ENCODE peak calls at places on chromosome 4, in ten cellular contexts. S, J, H, B, R, P, V, L, Z and D are unnamed samples.

GRCh38 chr4:174674305-174674840 is 152.1 kb upstream of the HPGD start:
- DNase-seq in J (peak), H (no peak), P (no peak), B (peak), L (no peak), V (peak), Z (peak), R (no peak), S (no peak), D (peak)

GRCh38 chr4:84803720-84804119 is 162.8 kb downstream of the WDFY3 start:
- DNase-seq in V (no peak), J (peak), R (no peak), H (no peak), S (no peak), L (no peak), Z (peak), B (no peak), P (no peak), D (no peak)

GRCh38 chr4:18689308-18689915 is 667.9 kb upstream of the LCORL start:
- DNase-seq in S (peak), P (peak), Z (peak), V (peak), R (peak), B (peak), J (peak), H (peak), L (peak), D (no peak)

GRCh38 chr4:38949416-38950051 is 81.9 kb downstream of the FAM114A1 start:
- DNase-seq in H (no peak), J (peak), R (no peak), Z (peak), V (peak), B (no peak), P (no peak), L (no peak), S (no peak), D (no peak)

GRCh38 chr4:123529278-123529568 is 132.6 kb downstream of the SPRY1 start:
- DNase-seq in R (no peak), B (no peak), Z (no peak), P (no peak), H (no peak), V (no peak), S (no peak), L (no peak), J (no peak), D (no peak)

GRCh38 chr4:40809058-40809457 is 59.3 kb downstream of the NSUN7 start:
- DNase-seq in L (no peak), R (no peak), Z (no peak), V (no peak), B (no peak), P (no peak), J (no peak), H (no peak), S (no peak), D (no peak)

GRCh38 chr4:186170966-186171365 is 20.4 kb upstream of the CYP4V2 start:
- DNase-seq in J (no peak), B (no peak), Z (no peak), P (no peak), S (no peak), L (no peak), H (no peak), V (no peak), R (no peak), D (no peak)

GRCh38 chr4:102842367-102842766 is 15.0 kb upstream of the UBE2D3 start:
- DNase-seq in L (no peak), V (no peak), J (no peak), S (no peak), B (no peak), Z (no peak), H (no peak), P (no peak), R (no peak), D (no peak)

GRCh38 chr4:87007345-87008181 is 72.8 kb downstream of the AFF1 start:
- DNase-seq in H (peak), Z (peak), S (no peak), J (peak), B (no peak), R (peak), V (peak), L (peak), P (no peak), D (no peak)

GRCh38 chr4:145047151-145047550 is 50.8 kb downstream of the ANAPC10 start:
- DNase-seq in Z (peak), R (no peak), S (no peak), L (no peak), H (no peak), B (no peak), J (no peak), V (no peak), P (no peak), D (no peak)

GRCh38 chr4:124304936-124305335 is 407.6 kb downstream of the ANKRD50 start:
- DNase-seq in B (no peak), H (no peak), P (no peak), J (no peak), R (no peak), V (peak), L (no peak), Z (peak), S (no peak), D (no peak)

GRCh38 chr4:27176400-27176799 is 315.8 kb downstream of the STIM2 start:
- DNase-seq in L (no peak), S (no peak), V (peak), R (no peak), P (no peak), Z (peak), B (peak), H (no peak), J (peak), D (no peak)

GRCh38 chr4:176780995-176781738 is 11.6 kb downstream of the VEGFC start:
- DNase-seq in V (peak), J (peak), P (no peak), R (no peak), S (no peak), H (no peak), B (peak), L (no peak), Z (peak), D (no peak)

GRCh38 chr4:184954482-184954881 is 63.8 kb upstream of the HELT start:
- DNase-seq in P (no peak), B (no peak), J (no peak), H (no peak), V (no peak), R (no peak), S (no peak), Z (no peak), L (no peak), D (no peak)

GRCh38 chr4:139934336-139934735 is 219.6 kb downstream of the MAML3 start:
- DNase-seq in Z (peak), R (no peak), V (peak), H (no peak), L (no peak), J (no peak), P (no peak), S (no peak), B (no peak), D (no peak)

GRCh38 chr4:59671037-59671436 is 1529.1 kb upstream of the ADGRL3 start:
- DNase-seq in P (no peak), R (no peak), Z (no peak), B (no peak), S (no peak), L (no peak), H (no peak), J (no peak), V (no peak), D (no peak)

GRCh38 chr4:6716018-6716911 is at the start of gene BLOC1S4:
- DNase-seq in S (peak), B (peak), P (peak), V (peak), Z (peak), H (peak), L (peak), R (peak), J (peak), D (no peak)

GRCh38 chr4:7933631-7934510 is 5.8 kb downstream of the AFAP1 start:
- DNase-seq in J (peak), L (no peak), P (no peak), Z (peak), B (no peak), V (peak), H (no peak), R (peak), S (no peak), D (no peak)

GRCh38 chr4:53461244-53461643 is 83.8 kb downstream of the FIP1L1 start:
- DNase-seq in L (no peak), V (peak), P (no peak), B (no peak), J (peak), R (no peak), H (no peak), Z (peak), S (no peak), D (no peak)

GRCh38 chr4:2595436-2595835 is 59.0 kb downstream of the FAM193A start:
- DNase-seq in L (no peak), B (no peak), R (no peak), H (no peak), Z (no peak), P (no peak), V (no peak), J (no peak), S (peak), D (no peak)

GRCh38 chr4:2596153-2596552 is 59.7 kb downstream of the FAM193A start:
- DNase-seq in V (no peak), R (no peak), S (no peak), J (no peak), Z (no peak), H (no peak), P (no peak), B (no peak), L (no peak), D (no peak)

GRCh38 chr4:2604614-2605013 is 68.2 kb downstream of the FAM193A start:
- DNase-seq in P (no peak), J (no peak), Z (no peak), V (no peak), H (no peak), R (peak), S (no peak), L (no peak), B (no peak), D (no peak)

GRCh38 chr4:2600878-2601277 is 64.4 kb downstream of the FAM193A start:
- DNase-seq in S (no peak), P (no peak), R (no peak), H (no peak), L (no peak), J (no peak), V (no peak), Z (no peak), B (no peak), D (no peak)

DNA sequence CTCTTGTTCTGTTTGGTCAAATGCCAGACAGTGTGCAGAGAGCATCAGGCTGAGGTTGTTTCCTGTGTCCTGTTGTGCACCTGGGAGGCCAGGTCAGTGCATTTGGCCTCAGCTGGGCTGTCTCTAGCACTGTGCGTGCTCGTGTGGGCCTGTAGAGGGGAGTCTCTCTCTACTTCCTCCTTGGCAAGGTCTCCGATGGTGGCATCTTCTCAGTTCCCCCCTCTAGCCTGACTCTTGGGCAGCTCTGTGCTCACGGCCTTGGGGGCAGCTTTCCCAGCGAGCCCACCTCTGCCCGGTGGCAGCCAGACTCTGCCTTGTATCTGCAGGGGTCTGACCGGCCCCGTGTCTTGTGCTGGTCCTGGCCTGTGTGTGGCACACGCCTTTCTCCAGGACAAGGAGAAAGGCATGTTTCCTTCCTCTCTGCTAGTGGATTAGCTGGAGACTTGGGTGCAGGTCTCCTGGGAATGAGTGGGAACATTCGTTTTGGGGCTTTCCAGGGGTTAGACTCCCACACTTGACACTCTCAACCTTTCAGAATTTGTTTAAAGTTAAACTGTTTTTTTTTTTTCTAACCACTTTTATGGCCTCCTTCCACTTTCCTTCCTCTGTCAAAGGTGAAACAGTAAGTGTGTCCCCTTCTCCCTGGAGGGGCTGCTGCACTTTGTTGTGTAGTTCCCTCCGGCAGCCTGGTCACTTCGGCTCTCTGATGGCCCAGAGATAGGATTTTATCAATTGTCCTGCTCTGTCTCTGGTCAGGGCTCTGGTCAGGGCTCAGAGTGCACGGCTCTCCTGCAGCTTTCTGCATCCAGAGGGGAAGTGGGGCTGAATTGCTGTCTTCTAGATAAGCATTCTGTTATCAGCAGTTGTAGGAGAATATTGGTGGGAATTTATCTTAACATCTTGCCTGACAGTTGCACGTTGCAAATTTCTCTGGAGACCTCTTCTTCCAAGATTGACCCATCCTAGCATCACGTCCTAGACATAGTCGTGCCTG is 62.5 kb downstream of the FAM193A start:
- DNase-seq in B (peak), R (no peak), Z (no peak), S (no peak), P (peak), J (no peak), H (no peak), V (peak), L (no peak), D (no peak)
- TF ChIP-seq CTCF in B (no peak), R (no peak), Z (peak), S (no peak), P (peak), J (peak), H (no peak), V (peak), L (no peak), D (peak)

DNA sequence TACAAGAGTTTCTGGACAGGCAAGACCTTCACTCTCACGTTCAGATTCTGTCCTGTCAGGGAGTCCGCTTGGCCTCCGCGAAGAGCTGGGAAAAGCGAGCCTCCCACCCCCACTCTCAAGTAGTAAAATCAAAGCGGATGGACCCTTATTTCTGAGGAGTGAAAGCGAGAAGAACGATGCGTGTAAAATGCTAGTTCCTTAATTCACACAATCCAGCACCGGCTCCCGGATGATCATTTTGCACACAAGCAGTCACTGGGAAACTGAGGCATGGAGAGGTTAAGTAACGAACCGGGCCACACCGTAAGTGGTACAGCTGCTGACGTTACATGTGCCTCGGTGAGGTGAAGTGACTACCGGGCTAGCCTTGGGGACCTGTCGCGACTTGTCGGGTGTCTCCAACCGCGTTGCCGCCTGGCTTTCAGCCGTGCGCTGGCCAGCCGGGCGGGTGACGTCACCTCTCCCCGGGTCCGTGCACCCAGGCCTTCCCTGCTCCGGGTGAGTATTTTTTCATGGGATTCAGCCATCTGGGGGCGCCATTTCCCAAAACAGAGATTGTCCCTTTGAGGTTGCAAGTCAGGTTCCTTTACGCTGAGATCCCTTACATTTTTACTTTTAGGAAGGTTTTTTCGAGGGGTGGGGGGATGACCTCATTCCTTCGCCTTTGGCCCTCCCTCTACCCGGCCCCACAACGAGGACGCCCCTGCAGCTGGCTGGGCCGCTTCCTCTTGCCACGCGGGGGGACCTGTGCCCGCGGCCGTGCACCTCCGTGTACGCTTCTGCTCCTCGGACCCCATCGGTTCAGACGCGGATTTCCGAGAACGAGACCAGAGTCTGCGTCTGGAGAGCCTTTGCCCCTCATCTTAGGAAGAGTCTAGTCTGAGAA is 3.4 kb upstream of the SFRP2 start:
- DNase-seq in R (peak), V (peak), H (peak), S (no peak), B (peak), Z (peak), J (peak), P (peak), L (no peak), D (peak)
- TF ChIP-seq CTCF in R (no peak), V (peak), H (no peak), S (no peak), B (no peak), Z (peak), J (no peak), P (peak), L (peak), D (peak)

GRCh38 chr4:23613782-23614181 is 276.1 kb downstream of the PPARGC1A start:
- DNase-seq in J (no peak), L (no peak), R (no peak), B (no peak), Z (peak), H (no peak), S (no peak), V (no peak), P (no peak), D (no peak)

DNA sequence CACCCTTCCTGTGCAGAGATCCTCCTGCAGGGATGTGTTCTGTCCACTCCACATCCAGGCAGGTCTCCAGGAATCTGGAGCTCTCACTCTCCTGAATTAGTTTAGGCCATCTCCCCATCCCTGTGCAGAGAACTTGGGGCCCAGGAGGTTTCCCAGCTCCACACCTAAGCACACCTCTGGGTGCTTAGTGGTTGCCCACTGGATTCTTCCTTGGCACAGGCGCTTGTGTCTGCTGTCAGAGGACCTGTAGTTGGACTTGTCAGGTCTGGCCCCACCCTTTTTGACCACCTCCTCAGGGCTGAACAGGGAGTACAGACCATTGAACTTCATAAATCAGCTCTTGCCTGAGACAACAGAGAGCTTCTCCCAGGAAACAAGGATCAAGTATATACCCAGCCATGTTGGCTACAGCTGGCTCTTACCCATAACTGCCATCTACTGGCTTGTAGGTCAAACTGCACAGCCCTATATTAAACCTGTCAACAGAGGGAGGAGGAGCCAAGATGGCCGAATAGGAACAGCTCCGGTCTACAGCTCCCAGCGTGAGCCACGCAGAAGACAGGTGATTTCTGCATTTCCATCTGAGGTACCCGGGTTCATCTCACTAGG is 275.5 kb downstream of the PPARGC1A start:
- DNase-seq in V (peak), R (no peak), S (no peak), B (peak), J (peak), P (no peak), L (peak), Z (peak), H (no peak), D (no peak)
- TF ChIP-seq CTCF in V (peak), R (no peak), S (peak), B (no peak), J (peak), P (peak), L (peak), Z (peak), H (no peak), D (peak)

DNA sequence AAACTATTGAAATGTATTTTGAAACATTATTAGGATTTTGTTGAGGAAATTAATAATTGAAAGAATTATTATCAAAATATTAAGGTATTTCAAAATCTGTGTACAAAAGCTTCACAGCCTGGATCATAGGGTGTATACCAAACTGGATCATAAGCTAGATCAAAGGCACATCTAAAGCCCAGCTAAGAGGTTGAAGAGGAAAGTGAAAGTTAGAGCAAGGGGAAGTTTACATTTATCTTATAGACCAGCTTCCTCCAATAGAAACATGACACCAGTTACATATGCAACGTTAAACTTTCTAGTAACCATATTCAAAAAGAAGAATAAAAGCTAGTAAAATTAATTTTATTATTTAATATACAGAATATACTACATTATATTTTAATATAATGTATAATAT is 227.2 kb upstream of the BMP3 start:
- DNase-seq in P (no peak), Z (no peak), H (no peak), B (no peak), R (no peak), V (no peak), J (no peak), S (no peak), L (no peak), D (no peak)
- TF ChIP-seq CTCF in P (no peak), Z (no peak), H (no peak), B (no peak), R (no peak), V (no peak), J (no peak), S (no peak), L (no peak), D (no peak)

GRCh38 chr4:15005474-15006115 is 3.3 kb downstream of the CPEB2 start:
- DNase-seq in V (no peak), B (no peak), R (no peak), S (no peak), P (no peak), H (no peak), L (no peak), J (no peak), Z (no peak), D (no peak)

GRCh38 chr4:15003891-15004700 is 1.8 kb downstream of the CPEB2 start:
- DNase-seq in J (no peak), V (peak), B (no peak), Z (peak), S (no peak), R (peak), L (peak), P (peak), H (no peak), D (no peak)

GRCh38 chr4:15003441-15003890 is 1.2 kb downstream of the CPEB2 start:
- DNase-seq in L (peak), V (peak), R (peak), B (no peak), S (no peak), P (peak), H (no peak), Z (peak), J (no peak), D (no peak)

GRCh38 chr4:15006416-15007024 is 4.2 kb downstream of the CPEB2 start:
- DNase-seq in L (no peak), J (peak), P (peak), S (no peak), R (no peak), Z (peak), B (no peak), V (no peak), H (no peak), D (no peak)

GRCh38 chr4:15004701-15005301 is 2.5 kb downstream of the CPEB2 start:
- DNase-seq in P (peak), Z (peak), V (peak), S (peak), R (peak), L (no peak), B (peak), H (peak), J (peak), D (no peak)
- TF ChIP-seq CTCF in P (no peak), Z (no peak), V (no peak), S (no peak), R (no peak), L (no peak), B (no peak), H (no peak), J (no peak), D (no peak)

DNA sequence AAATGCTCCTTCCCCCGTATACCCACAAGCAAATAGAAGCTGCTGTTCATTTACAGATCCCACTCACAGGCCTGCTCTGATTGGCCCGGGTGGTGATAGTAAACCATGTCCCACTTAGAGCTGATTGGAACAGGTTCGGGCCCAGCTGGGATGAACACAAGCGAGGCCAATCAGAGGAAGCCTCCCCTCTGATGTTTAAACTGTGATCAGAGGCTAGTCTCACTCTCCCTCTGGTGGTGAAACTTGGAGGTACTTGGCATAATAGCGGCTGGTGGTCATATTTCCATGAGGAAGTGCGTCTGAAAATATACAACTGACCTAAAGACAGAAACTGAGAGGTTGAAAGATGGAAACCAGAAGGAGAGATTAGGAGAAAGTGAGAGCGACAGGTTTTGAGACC is 51.5 kb upstream of the TRPC3 start:
- DNase-seq in B (peak), Z (no peak), R (no peak), V (peak), J (peak), L (peak), H (no peak), P (peak), S (no peak), D (no peak)
- TF ChIP-seq CTCF in B (peak), Z (peak), R (no peak), V (peak), J (peak), L (peak), H (no peak), P (peak), S (peak), D (peak)